ENCODE peak calls at places on chromosomes 7 and 10, in five cellular contexts. J, F, X, U and Z are unnamed samples. For H3K4me1, the result is how much of the 10 kb centered on the place peaks cover.

GRCh38 chr7:44262031-44262430 is 61.3 kb downstream of the YKT6 start:
- DNase-seq in J (no peak), F (no peak), X (no peak), U (no peak), Z (no peak)

GRCh38 chr7:129797224-129797789 is 155.5 kb downstream of the UBE2H start:
- DNase-seq in J (no peak), F (peak), X (no peak), U (peak), Z (no peak)

GRCh38 chr10:102299873-102300272 is 54.5 kb downstream of the GBF1 start:
- DNase-seq in J (no peak), F (no peak), X (no peak), U (no peak), Z (no peak)

GRCh38 chr10:104262055-104262454 is 6.9 kb upstream of the GSTO2 start:
- DNase-seq in J (no peak), F (peak), X (no peak), U (no peak), Z (no peak)

GRCh38 chr7:21365866-21366624 is 61.8 kb upstream of the SP4 start:
- DNase-seq in J (no peak), F (no peak), X (no peak), U (no peak), Z (peak)

GRCh38 chr7:84236398-84236797 is 41.8 kb upstream of the SEMA3A start:
- DNase-seq in J (no peak), F (no peak), X (no peak), U (no peak), Z (no peak)

GRCh38 chr10:132319853-132320669 is 11.9 kb upstream of the LRRC27 start:
- DNase-seq in J (no peak), F (no peak), X (no peak), U (no peak), Z (no peak)

GRCh38 chr7:129017264-129017663 is 37.6 kb downstream of the TNPO3 start:
- DNase-seq in J (no peak), F (no peak), X (no peak), U (no peak), Z (no peak)

GRCh38 chr10:101880190-101880573 is 36.6 kb upstream of the KCNIP2 start:
- DNase-seq in J (no peak), F (no peak), X (no peak), U (no peak), Z (no peak)

GRCh38 chr10:60434418-60435046 is 44.9 kb upstream of the ANK3 start:
- DNase-seq in J (no peak), F (peak), X (peak), U (peak), Z (no peak)

GRCh38 chr7:1669486-1669951 is 558 bp upstream of the ELFN1 start:
- DNase-seq in J (no peak), F (no peak), X (no peak), U (no peak), Z (no peak)

GRCh38 chr10:35058134-35058533 is 32.0 kb downstream of the CUL2 start:
- DNase-seq in J (no peak), F (no peak), X (no peak), U (no peak), Z (no peak)
- H3K27ac ChIP-seq in J (no peak), F (no peak), X (no peak), U (no peak), Z (no peak)

DNA sequence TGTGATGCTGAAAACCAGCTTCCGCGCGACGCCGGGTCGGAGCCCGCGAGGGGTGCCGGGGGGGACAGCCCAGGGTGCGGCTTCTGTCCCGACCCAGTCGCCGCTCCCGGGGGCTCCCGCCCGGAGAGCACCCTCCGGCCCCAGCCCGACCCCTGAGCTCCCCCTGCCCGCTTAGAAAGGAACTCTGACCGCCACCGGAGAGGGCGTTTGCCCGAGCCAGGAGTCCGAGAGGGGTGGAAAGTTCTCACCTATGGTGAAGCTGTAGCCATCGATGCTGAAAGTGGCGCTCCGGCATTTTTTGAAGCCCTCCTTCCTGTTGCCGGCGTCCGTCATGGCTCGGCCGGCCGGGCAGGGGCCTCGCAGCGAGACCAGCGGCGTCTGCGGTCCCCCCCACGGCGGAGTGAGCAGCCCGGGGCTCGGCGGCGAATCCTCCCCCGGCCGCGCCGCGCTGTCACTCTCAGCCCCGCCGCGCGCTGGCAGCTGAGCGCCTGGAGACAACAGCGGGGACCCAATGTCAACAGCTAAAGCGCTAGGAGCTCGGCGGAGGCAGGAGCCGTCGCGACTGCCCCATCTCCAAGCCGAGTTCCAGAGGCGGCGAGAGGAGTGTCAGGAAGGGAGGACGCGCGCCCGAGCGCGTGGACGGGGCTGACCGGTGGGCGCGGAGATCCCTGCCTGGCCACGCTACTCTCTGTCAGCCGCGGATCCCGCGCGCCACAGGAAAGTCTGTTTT is 191.6 kb downstream of the LSM5 start:
- DNase-seq in J (no peak), F (peak), X (peak), U (peak), Z (no peak)
- H3K4me3 ChIP-seq in J (peak), F (peak), X (peak), U (peak), Z (no peak)

GRCh38 chr7:155809332-155809946 is 2.8 kb downstream of the SHH start:
- DNase-seq in J (no peak), F (peak), X (peak), U (no peak), Z (no peak)

GRCh38 chr7:155809947-155810606 is 2.2 kb downstream of the SHH start:
- DNase-seq in J (no peak), F (no peak), X (peak), U (no peak), Z (peak)

GRCh38 chr7:155807013-155807804 is 5.1 kb downstream of the SHH start:
- DNase-seq in J (no peak), F (peak), X (peak), U (no peak), Z (no peak)

GRCh38 chr7:155807805-155808550 is 4.3 kb downstream of the SHH start:
- DNase-seq in J (no peak), F (peak), X (no peak), U (no peak), Z (peak)

DNA sequence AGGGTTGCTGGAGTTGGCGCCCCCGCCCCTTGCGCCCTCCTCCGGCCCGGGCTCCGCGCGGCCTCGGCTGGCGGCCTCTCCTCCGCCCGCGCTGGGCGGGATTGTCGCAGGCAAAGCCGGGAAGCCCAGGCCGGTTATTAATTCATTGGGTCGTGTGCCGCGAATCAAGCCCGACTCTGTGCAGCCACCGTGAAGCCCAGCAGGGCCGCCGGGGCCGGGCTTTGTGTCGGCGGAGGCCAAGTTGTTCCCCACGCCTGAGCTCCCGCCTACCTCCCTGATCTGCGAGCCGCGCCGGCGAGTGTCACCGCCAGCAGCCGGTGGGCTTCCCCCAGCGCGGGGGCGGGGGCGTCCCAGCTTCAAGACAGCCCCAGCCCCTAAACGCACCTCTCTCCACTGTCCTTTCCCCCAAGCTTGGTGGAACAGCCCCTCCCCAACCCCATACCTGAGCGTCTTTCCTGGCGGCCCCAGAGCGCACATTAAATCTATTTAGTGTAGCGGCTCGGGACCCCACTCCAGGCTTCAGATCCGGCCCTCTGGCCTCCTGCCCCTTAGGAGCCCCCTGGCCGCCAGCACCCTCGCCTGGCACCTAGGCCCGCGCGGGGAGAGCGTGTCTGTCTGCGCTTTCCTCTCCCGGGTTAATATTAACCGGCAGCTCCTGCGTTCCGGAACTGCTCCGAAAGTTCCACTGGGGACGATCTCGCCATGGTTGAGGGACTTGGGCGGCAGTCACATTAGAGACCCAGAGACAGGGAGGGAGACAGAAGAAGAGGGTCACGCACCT is 3.5 kb downstream of the SHH start:
- DNase-seq in J (no peak), F (peak), X (peak), U (no peak), Z (no peak)
- H3K4me1 ChIP-seq in J (under half), F (under half), X (half or more), U (under half), Z (under half)

GRCh38 chr10:13106387-13106786 is 6.4 kb downstream of the OPTN start:
- DNase-seq in J (no peak), F (no peak), X (no peak), U (no peak), Z (no peak)
- H3K27ac ChIP-seq in J (no peak), F (no peak), X (no peak), U (no peak), Z (no peak)

GRCh38 chr10:73553316-73553715 is 37.8 kb downstream of the USP54 start:
- DNase-seq in J (peak), F (peak), X (peak), U (no peak), Z (no peak)

GRCh38 chr10:73554729-73555128 is 36.4 kb downstream of the USP54 start:
- DNase-seq in J (no peak), F (no peak), X (no peak), U (no peak), Z (no peak)

GRCh38 chr10:73553726-73554125 is 37.4 kb downstream of the USP54 start:
- DNase-seq in J (no peak), F (no peak), X (no peak), U (no peak), Z (no peak)

GRCh38 chr10:73552819-73553218 is 38.3 kb downstream of the USP54 start:
- DNase-seq in J (no peak), F (no peak), X (no peak), U (no peak), Z (no peak)

DNA sequence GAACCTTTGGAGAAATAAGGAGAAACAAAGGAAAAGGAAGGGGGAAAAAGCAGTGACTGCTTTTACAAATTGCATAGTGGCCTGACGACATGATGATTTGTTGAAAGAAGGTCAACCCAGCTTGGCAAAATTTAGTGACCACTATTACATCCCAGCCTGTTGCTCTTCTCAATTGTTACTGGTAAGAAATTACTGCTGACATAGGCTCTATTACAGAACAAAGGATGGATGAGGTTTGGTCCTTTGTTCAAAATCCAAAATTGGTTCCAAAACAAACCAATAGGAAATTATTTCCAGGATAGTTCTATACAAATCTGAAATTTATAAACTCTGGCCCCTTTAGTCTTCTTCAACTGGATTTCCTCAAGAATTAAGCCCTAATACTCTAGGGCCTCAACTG is 39.6 kb downstream of the USP54 start:
- DNase-seq in J (no peak), F (no peak), X (no peak), U (no peak), Z (no peak)
- H3K4me3 ChIP-seq in J (no peak), F (no peak), X (no peak), U (no peak), Z (no peak)

DNA sequence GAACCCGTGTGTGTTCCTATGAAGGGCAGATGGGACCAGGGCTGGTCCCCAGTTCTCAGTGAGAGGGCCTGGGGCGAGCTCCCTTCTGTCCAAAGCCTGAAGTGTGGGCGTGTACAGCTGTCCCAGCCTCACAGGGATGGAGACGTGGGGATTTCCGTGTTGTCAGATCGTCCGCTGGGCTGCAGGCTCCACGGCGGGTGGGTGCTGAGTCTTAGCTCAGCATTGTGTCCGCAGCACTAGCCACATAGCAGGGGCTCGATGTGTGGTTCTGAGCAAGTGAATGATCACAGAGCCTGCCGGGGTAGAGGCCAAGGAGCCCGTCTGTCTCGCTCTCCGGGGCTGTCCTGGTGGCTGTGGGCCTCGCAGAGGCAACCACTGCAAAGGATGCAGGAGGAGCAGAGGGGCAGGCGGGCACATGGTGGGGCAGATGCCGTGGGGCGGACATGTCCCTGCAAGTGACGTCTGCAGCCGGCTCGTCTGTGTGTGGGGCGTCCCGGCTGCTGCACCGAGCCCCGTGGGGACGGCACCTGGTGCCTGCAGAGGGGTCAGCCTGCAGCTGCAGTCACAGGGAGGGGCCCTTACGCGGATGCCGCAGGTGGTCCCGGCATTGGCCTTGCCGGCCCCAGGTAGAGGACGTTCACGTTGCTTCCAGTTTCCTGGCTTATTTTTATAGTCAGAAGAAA is 30.9 kb downstream of the FAM20C start:
- DNase-seq in J (no peak), F (no peak), X (no peak), U (no peak), Z (no peak)
- H3K4me1 ChIP-seq in J (under half), F (under half), X (under half), U (under half), Z (under half)

GRCh38 chr7:142785841-142786250 is 15.1 kb downstream of the PRSS2 start:
- DNase-seq in J (no peak), F (peak), X (no peak), U (no peak), Z (no peak)
- H3K27ac ChIP-seq in J (no peak), F (no peak), X (no peak), U (no peak), Z (no peak)

GRCh38 chr10:113555751-113556150 is 2.9 kb downstream of the HABP2 start:
- DNase-seq in J (no peak), F (peak), X (peak), U (no peak), Z (no peak)

GRCh38 chr10:113557389-113558321 is 4.8 kb downstream of the HABP2 start:
- DNase-seq in J (no peak), F (no peak), X (peak), U (no peak), Z (no peak)

GRCh38 chr10:113560071-113560470 is 7.2 kb downstream of the HABP2 start:
- DNase-seq in J (no peak), F (no peak), X (no peak), U (no peak), Z (no peak)

GRCh38 chr10:113561214-113561613 is 8.4 kb downstream of the HABP2 start:
- DNase-seq in J (no peak), F (no peak), X (no peak), U (no peak), Z (no peak)

GRCh38 chr10:113558336-113558735 is 5.5 kb downstream of the HABP2 start:
- DNase-seq in J (no peak), F (peak), X (peak), U (no peak), Z (no peak)
- H3K4me3 ChIP-seq in J (no peak), F (no peak), X (peak), U (no peak), Z (no peak)

GRCh38 chr10:72258617-72259016 is 15.1 kb upstream of the DDIT4 start:
- DNase-seq in J (no peak), F (peak), X (no peak), U (no peak), Z (no peak)

GRCh38 chr10:72261323-72262018 is 12.3 kb upstream of the DDIT4 start:
- DNase-seq in J (no peak), F (peak), X (no peak), U (no peak), Z (no peak)

GRCh38 chr10:72259491-72260214 is 14.1 kb upstream of the DDIT4 start:
- DNase-seq in J (no peak), F (peak), X (no peak), U (no peak), Z (no peak)

GRCh38 chr10:72260215-72260587 is 13.5 kb upstream of the DDIT4 start:
- DNase-seq in J (no peak), F (no peak), X (no peak), U (no peak), Z (no peak)

DNA sequence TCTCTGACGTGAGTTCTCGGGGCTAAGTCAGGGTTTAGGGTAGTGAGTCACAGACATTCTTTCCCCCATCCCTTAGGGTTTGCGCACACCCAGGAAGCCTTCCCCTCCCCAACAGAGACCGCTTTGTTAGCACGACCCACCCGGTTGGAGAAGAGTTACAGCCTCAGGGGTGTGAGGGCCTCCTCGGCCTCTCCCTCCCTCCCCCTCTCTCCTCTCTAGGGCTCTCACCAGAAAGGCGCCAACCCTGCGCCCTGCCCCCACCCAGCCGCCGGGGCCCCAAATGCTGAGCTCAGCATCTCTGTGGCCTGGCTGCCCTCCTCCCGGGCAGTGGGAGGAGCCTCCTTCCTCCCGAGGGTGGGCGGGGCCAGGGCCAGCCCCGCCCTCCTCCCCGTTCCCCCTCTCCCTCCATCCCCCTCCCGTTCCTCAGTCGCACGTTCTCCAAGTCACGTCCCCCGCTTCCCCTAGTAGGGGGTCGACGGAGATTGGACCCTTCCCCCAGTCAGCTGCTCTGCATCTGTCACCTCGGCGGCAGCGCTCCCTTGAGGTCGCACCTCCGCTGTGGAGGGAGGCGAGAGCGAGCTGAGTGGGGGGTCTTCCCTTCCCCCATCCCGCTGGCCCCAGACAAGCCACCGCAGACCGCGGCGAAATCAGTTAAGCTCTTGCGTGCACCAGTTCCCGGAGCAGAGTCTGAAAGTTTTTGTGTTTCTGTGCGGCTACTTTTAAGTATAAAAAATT is 13.0 kb upstream of the DDIT4 start:
- DNase-seq in J (peak), F (peak), X (peak), U (peak), Z (peak)
- H3K4me1 ChIP-seq in J (half or more), F (under half), X (half or more), U (half or more), Z (under half)

DNA sequence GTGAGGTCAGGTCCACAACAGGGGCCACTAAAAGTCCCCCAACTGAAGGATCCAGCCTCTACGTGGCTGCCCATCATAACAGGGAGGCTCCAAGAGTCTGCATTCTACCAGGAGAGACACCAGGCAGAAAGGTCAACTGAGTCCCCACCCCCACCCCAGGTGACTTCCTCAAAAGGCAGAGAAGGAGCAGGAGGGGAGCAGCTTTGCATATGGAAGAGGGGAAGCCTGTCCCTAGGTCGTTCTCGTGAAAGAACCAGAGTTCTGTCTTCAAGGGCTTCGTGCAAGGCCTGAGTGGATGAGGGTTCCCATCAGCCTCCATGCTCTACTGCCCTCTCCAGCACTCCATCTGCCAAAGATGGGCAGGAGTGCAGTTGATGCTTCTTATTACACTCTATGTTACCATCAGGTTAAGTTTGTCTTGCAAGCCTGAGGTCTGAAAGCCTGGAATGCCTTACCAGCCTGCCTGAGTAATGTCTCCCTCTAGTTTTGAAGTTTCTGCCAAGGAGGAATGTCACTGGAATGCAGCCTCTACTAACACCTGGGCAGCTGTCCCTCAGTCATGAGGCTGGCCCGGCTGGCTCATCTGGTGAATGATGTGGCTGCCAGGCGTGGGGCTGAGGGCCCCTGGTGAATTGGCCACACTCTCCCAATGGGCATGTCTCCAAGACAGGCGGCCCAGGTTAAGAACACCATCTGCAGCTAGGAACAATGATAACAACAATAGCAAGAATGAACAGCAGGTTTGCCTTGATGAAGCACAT is 54.3 kb upstream of the SMNDC1 start:
- DNase-seq in J (no peak), F (peak), X (no peak), U (peak), Z (peak)
- H3K27ac ChIP-seq in J (no peak), F (no peak), X (no peak), U (no peak), Z (no peak)